ENCODE peak calls at places on chromosome 16, in four cellular contexts. J is hepatocyte, R is tibial artery, G is stomach. L is an unnamed sample.

GRCh38 chr16:13176711-13177110 is 275.3 kb downstream of the SHISA9 start:
- DNase-seq in J (no peak), R (no peak), G (no peak), L (no peak)

GRCh38 chr16:14172200-14172805 is 101.2 kb downstream of the MRTFB start:
- DNase-seq in J (peak; percentile 27), G (no peak), R (no peak), L (no peak)

GRCh38 chr16:85652431-85653221 is 36.1 kb downstream of the GINS2 start:
- DNase-seq in G (peak; percentile 63), R (peak; percentile 82), J (peak; percentile 57), L (peak; percentile 88)

GRCh38 chr16:73771196-73771595 is 525.4 kb upstream of the PSMD7 start:
- DNase-seq in J (no peak), R (no peak), G (no peak), L (no peak)

GRCh38 chr16:69323428-69323827 is 7.0 kb downstream of the PDF start:
- DNase-seq in G (no peak), J (no peak), R (no peak), L (no peak)

GRCh38 chr16:4409081-4409932 is 7.1 kb downstream of the CORO7 start:
- DNase-seq in R (peak; percentile 58), G (no peak), J (no peak), L (no peak)

GRCh38 chr16:14322186-14322585 is 251.1 kb downstream of the MRTFB start:
- DNase-seq in G (no peak), R (no peak), J (no peak), L (no peak)

GRCh38 chr16:75011634-75012307 is 12.9 kb downstream of the ZNRF1 start:
- DNase-seq in J (peak; percentile 35), G (no peak), R (no peak), L (no peak)

GRCh38 chr16:27480761-27481160 is 69.0 kb downstream of the GTF3C1 start:
- DNase-seq in J (no peak), R (no peak), G (no peak), L (no peak)

GRCh38 chr16:85924675-85925074 is 25.7 kb downstream of the IRF8 start:
- DNase-seq in G (no peak), J (no peak), R (no peak), L (no peak)

GRCh38 chr16:84955427-84955826 is 55.9 kb downstream of the ZDHHC7 start:
- DNase-seq in J (no peak), R (no peak), G (peak; percentile 70), L (no peak)

GRCh38 chr16:35734728-35735402 is 2275.5 kb downstream of the TP53TG3F start:
- DNase-seq in R (no peak), G (no peak), J (no peak), L (no peak)

GRCh38 chr16:50741808-50742520 is at the start of gene CYLD:
- DNase-seq in G (peak; percentile 100), R (peak; percentile 100), J (peak; percentile 100), L (peak; percentile 99)

GRCh38 chr16:50740747-50741146 is 1.1 kb upstream of the CYLD start:
- DNase-seq in G (no peak), R (no peak), J (no peak), L (no peak)

GRCh38 chr16:50739031-50739430 is 2.9 kb upstream of the CYLD start:
- DNase-seq in J (no peak), R (no peak), G (no peak), L (no peak)

GRCh38 chr16:50742521-50743150 is 750 bp downstream of the CYLD start:
- DNase-seq in G (no peak), R (peak; percentile 68), J (peak; percentile 46), L (no peak)

GRCh38 chr16:50741225-50741807 is 570 bp upstream of the CYLD start:
- DNase-seq in J (peak; percentile 17), G (no peak), R (peak; percentile 70), L (no peak)
- TF ChIP-seq CTCF in J (no peak), G (no peak), R (no peak), L (no peak)

GRCh38 chr16:10921536-10922327 is 20.5 kb downstream of the DEXI start:
- DNase-seq in R (no peak), J (no peak), G (no peak), L (no peak)

GRCh38 chr16:10920726-10921427 is 21.4 kb downstream of the DEXI start:
- DNase-seq in J (no peak), G (no peak), R (no peak), L (no peak)

GRCh38 chr16:10923650-10924214 is 18.5 kb downstream of the DEXI start:
- DNase-seq in J (no peak), R (peak; percentile 92), G (peak; percentile 75), L (no peak)

GRCh38 chr16:10923146-10923649 is 19.1 kb downstream of the DEXI start:
- DNase-seq in R (no peak), G (no peak), J (no peak), L (no peak)

DNA sequence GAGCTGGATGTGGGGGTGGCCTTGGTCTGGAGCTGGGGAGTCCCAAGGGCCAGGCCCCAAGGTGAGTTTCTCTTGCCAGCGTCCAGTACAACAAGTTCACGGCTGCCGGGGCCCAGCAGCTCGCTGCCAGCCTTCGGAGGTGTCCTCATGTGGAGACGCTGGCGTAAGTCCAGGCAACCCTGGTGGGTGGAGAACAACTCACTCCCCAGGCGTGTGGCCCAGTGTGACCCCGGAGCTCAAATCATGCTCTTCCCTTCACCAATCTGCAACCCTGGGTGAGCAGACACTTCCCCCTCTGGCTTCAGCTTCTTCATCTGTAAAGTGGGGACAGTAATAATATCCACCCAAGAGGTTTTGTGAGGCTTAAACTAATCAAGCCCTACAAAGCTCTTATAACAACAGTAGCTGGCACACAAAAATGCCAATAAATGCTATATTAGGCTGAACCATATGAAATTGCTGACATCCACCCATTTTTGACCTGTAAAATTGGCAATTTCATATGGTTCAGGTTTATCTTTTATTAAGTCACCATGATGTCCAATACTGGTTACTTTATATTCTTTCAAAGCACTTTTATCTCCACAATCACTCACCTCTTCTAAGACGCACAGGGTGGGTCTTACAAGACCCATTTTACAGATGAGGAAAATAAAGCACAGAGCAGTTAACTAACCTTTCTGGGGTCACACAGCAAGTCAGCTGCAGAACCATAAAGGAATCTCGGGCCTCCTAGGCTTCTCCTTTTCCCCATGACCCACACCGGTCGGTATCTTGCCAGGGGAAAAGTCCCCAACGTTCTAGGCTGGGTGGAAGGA is 19.7 kb downstream of the DEXI start:
- DNase-seq in J (no peak), G (no peak), R (peak; percentile 88), L (no peak)
- H3K27ac ChIP-seq in J (no peak overlapping the region), G (peak overlapping the region; percentile 72), R (peak overlapping the region; percentile 74), L (no peak overlapping the region)

GRCh38 chr16:7303014-7303676 is 29.5 kb upstream of the RBFOX1 start:
- DNase-seq in G (no peak), J (peak; percentile 19), R (no peak), L (no peak)
- H3K4me3 ChIP-seq in G (no peak overlapping the region), J (peak overlapping the region; percentile 20), R (no peak overlapping the region), L (no peak overlapping the region)

GRCh38 chr16:11314309-11314894 is 30.9 kb upstream of the RMI2 start:
- DNase-seq in G (no peak), J (no peak), R (no peak), L (no peak)

GRCh38 chr16:11316331-11317015 is 28.8 kb upstream of the RMI2 start:
- DNase-seq in G (no peak), R (no peak), J (no peak), L (no peak)

GRCh38 chr16:11312718-11313492 is 31.8 kb upstream of the PRM1 start:
- DNase-seq in J (peak; percentile 59), R (no peak), G (peak; percentile 59), L (no peak)

GRCh38 chr16:11313493-11314308 is 31.6 kb upstream of the RMI2 start:
- DNase-seq in G (no peak), R (no peak), J (no peak), L (no peak)

GRCh38 chr16:11315499-11315898 is 29.8 kb upstream of the RMI2 start:
- DNase-seq in G (no peak), J (peak; percentile 69), R (no peak), L (no peak)
- TF ChIP-seq CTCF in G (no peak), J (no peak), R (no peak), L (no peak)

GRCh38 chr16:16095646-16096045 is 127.6 kb downstream of the ABCC6 start:
- DNase-seq in G (no peak), R (no peak), J (no peak), L (no peak)
- H3K27ac ChIP-seq in G (peak overlapping the region; percentile 86), R (peak overlapping the region; percentile 81), J (no peak overlapping the region), L (no peak overlapping the region)

L was measured in WERI-Rb-1.